ENCODE peak calls at places on chromosomes 12 and 14, in four cellular contexts. X, F, U and L are unnamed samples.

GRCh38 chr14:96698846-96699543 is 98.2 kb upstream of the VRK1 start:
- DNase-seq in X (no peak), F (no peak), U (peak; percentile 52), L (peak; percentile 68)

GRCh38 chr12:127888948-127889347 is 378.0 kb upstream of the TMEM132C start:
- DNase-seq in X (no peak), F (no peak), U (no peak), L (no peak)

GRCh38 chr12:92382383-92382878 is 236.8 kb upstream of the BTG1 start:
- DNase-seq in X (no peak), F (no peak), U (no peak), L (no peak)

GRCh38 chr12:78308701-78309100 is 478.0 kb downstream of the NAV3 start:
- DNase-seq in X (no peak), F (no peak), U (no peak), L (no peak)

GRCh38 chr14:78644824-78645559 is 474.8 kb downstream of the NRXN3 start:
- DNase-seq in X (no peak), F (no peak), U (no peak), L (no peak)

GRCh38 chr12:105457026-105457425 is 126.5 kb downstream of the C12orf75 start:
- DNase-seq in X (no peak), F (no peak), U (no peak), L (no peak)

GRCh38 chr14:100030441-100031153 is 34.6 kb upstream of the EVL start:
- DNase-seq in X (peak; percentile 50), F (no peak), U (no peak), L (no peak)

GRCh38 chr12:76080017-76080728 is 4.3 kb downstream of the NAP1L1 start:
- DNase-seq in X (no peak), F (no peak), U (no peak), L (no peak)

GRCh38 chr12:74906224-74906623 is 303.4 kb downstream of the KCNC2 start:
- DNase-seq in X (no peak), F (no peak), U (no peak), L (no peak)

GRCh38 chr14:72666610-72667009 is 227.3 kb downstream of the DPF3 start:
- DNase-seq in X (peak; percentile 89), F (no peak), U (no peak), L (no peak)

GRCh38 chr12:52794479-52795331 is 1.2 kb downstream of the KRT3 start:
- DNase-seq in X (peak; percentile 50), F (no peak), U (no peak), L (no peak)

GRCh38 chr12:90280564-90281058 is 572.0 kb upstream of the ATP2B1 start:
- DNase-seq in X (peak; percentile 13), F (no peak), U (no peak), L (no peak)

GRCh38 chr12:31966558-31967205 is 7.5 kb downstream of the RESF1 start:
- DNase-seq in X (no peak), F (no peak), U (no peak), L (no peak)

GRCh38 chr12:27822076-27822712 is 42.2 kb upstream of the MANSC4 start:
- DNase-seq in X (peak; percentile 84), F (peak; percentile 52), U (peak; percentile 60), L (peak; percentile 51)

GRCh38 chr12:99253068-99253467 is 394.5 kb upstream of the GARIN6 start:
- DNase-seq in X (peak; percentile 4), F (no peak), U (no peak), L (no peak)

GRCh38 chr14:101109981-101110728 is 206.6 kb upstream of the RTL1 start:
- DNase-seq in X (no peak), F (no peak), U (no peak), L (no peak)

GRCh38 chr14:26926585-26926984 is 328.8 kb upstream of the NOVA1 start:
- DNase-seq in X (no peak), F (no peak), U (no peak), L (no peak)

GRCh38 chr14:94839346-94839745 is 69.4 kb upstream of the GSC start:
- DNase-seq in X (no peak), F (no peak), U (no peak), L (no peak)

GRCh38 chr12:54723653-54724256 is 75.6 kb upstream of the DCD start:
- DNase-seq in X (peak; percentile 11), F (no peak), U (peak; percentile 13), L (no peak)

GRCh38 chr12:46825526-46826414 is at the start of gene SLC38A4:
- DNase-seq in X (peak; percentile 30), F (no peak), U (no peak), L (no peak)

GRCh38 chr12:111155521-111155920 is 213.4 kb downstream of the PHETA1 start:
- DNase-seq in X (no peak), F (no peak), U (no peak), L (no peak)

GRCh38 chr12:53938276-53939140 is at the start of gene HOXC13:
- DNase-seq in X (peak; percentile 97), F (peak; percentile 45), U (peak; percentile 68), L (peak; percentile 55)

GRCh38 chr12:131912526-131913274 is 16.4 kb upstream of the PUS1 start:
- DNase-seq in X (peak; percentile 88), F (no peak), U (no peak), L (no peak)

GRCh38 chr12:10361622-10362021 is 28.2 kb downstream of the KLRK1 start:
- DNase-seq in X (no peak), F (no peak), U (no peak), L (no peak)

GRCh38 chr12:90163975-90164374 is 455.3 kb upstream of the ATP2B1 start:
- DNase-seq in X (no peak), F (no peak), U (peak; percentile 3), L (no peak)

GRCh38 chr12:122681814-122682213 is 21.3 kb downstream of the HCAR2 start:
- DNase-seq in X (no peak), F (no peak), U (no peak), L (no peak)

GRCh38 chr12:7289743-7290142 is 14.1 kb upstream of the ACSM4 start:
- DNase-seq in X (no peak), F (no peak), U (no peak), L (no peak)

GRCh38 chr14:90384543-90384911 is 12.3 kb upstream of the CALM1 start:
- DNase-seq in X (no peak), F (no peak), U (no peak), L (no peak)

GRCh38 chr12:66302827-66303169 is 505 bp downstream of the HELB start:
- DNase-seq in X (no peak), F (no peak), U (no peak), L (no peak)

GRCh38 chr14:105537580-105538474 is 11.4 kb downstream of the TMEM121 start:
- DNase-seq in X (peak; percentile 1), F (peak; percentile 58), U (peak; percentile 91), L (peak; percentile 93)

GRCh38 chr12:52816189-52816588 is 2.3 kb upstream of the KRT4 start:
- DNase-seq in X (no peak), F (no peak), U (no peak), L (no peak)

GRCh38 chr12:73935817-73936216 is 601.8 kb upstream of the ATXN7L3B start:
- DNase-seq in X (peak; percentile 5), F (no peak), U (no peak), L (no peak)

GRCh38 chr12:78645956-78646355 is 218.6 kb upstream of the SYT1 start:
- DNase-seq in X (no peak), F (no peak), U (no peak), L (no peak)

GRCh38 chr14:103108749-103109207 is 14.3 kb downstream of the EXOC3L4 start:
- DNase-seq in X (peak; percentile 81), F (no peak), U (peak; percentile 88), L (peak; percentile 89)

GRCh38 chr14:52397844-52398243 is 83.7 kb downstream of the PTGER2 start:
- DNase-seq in X (no peak), F (no peak), U (no peak), L (no peak)

GRCh38 chr12:109098671-109099070 is 1.3 kb downstream of the UNG start:
- DNase-seq in X (no peak), F (no peak), U (no peak), L (no peak)

GRCh38 chr12:3014641-3015040 is 55.4 kb downstream of the TEAD4 start:
- DNase-seq in X (no peak), F (no peak), U (no peak), L (no peak)

GRCh38 chr12:108448246-108448645 is 66.8 kb upstream of the FICD start:
- DNase-seq in X (no peak), F (no peak), U (no peak), L (no peak)

GRCh38 chr12:578743-579449 is 84.3 kb downstream of the NINJ2 start:
- DNase-seq in X (no peak), F (no peak), U (no peak), L (no peak)